ENCODE peak calls at places on chromosomes 13 and 19, in seven cellular contexts. X, M, U, V, T, Y and Q are unnamed samples. For H3K9me3 and H3K4me1, the result is how much of the 10 kb centered on the place peaks cover.

GRCh38 chr13:77492982-77493381 is 42.5 kb upstream of the SCEL start:
- DNase-seq in X (peak), M (peak), U (no peak), V (no peak), T (no peak), Y (peak), Q (peak)

GRCh38 chr19:4653793-4654436 is 14.6 kb downstream of the TNFAIP8L1 start:
- DNase-seq in X (no peak), M (no peak), U (no peak), V (no peak), T (no peak), Y (no peak), Q (no peak)

GRCh38 chr19:18543814-18544475 is 572 bp upstream of the FKBP8 start:
- DNase-seq in X (peak), M (peak), U (peak), V (peak), T (no peak), Y (peak), Q (peak)

GRCh38 chr19:41206926-41207750 is 11.9 kb upstream of the AXL start:
- DNase-seq in X (no peak), M (peak), U (no peak), V (peak), T (peak), Y (no peak), Q (no peak)

GRCh38 chr13:29922896-29923295 is 72.5 kb upstream of the UBL3 start:
- DNase-seq in X (peak), M (peak), U (no peak), V (no peak), T (no peak), Y (no peak), Q (no peak)

GRCh38 chr19:49881672-49882394 is 4.3 kb downstream of the TBC1D17 start:
- DNase-seq in X (no peak), M (no peak), U (no peak), V (peak), T (peak), Y (no peak), Q (no peak)

GRCh38 chr13:36718146-36718545 is 44.3 kb downstream of the SERTM1 start:
- DNase-seq in X (peak), M (no peak), U (no peak), V (no peak), T (no peak), Y (no peak), Q (no peak)

GRCh38 chr19:35262101-35262761 is 6.5 kb upstream of the USF2 start:
- DNase-seq in X (no peak), M (no peak), U (no peak), V (peak), T (peak), Y (no peak), Q (no peak)

GRCh38 chr13:113407531-113408393 is 43.8 kb upstream of the GRTP1 start:
- DNase-seq in X (no peak), M (peak), U (no peak), V (peak), T (peak), Y (no peak), Q (no peak)

GRCh38 chr19:34430738-34431625 is 2.8 kb downstream of the UBA2 start:
- DNase-seq in X (peak), M (peak), U (peak), V (no peak), T (no peak), Y (peak), Q (peak)

GRCh38 chr13:83221813-83222241 is 660.4 kb downstream of the SLITRK1 start:
- DNase-seq in X (peak), M (peak), U (no peak), V (no peak), T (no peak), Y (no peak), Q (no peak)

GRCh38 chr19:42088471-42089190 is 12.7 kb downstream of the ZNF574 start:
- DNase-seq in X (peak), M (peak), U (no peak), V (no peak), T (peak), Y (no peak), Q (no peak)

GRCh38 chr13:50732712-50733111 is 110.8 kb downstream of the DLEU7 start:
- DNase-seq in X (no peak), M (peak), U (no peak), V (no peak), T (no peak), Y (no peak), Q (no peak)

GRCh38 chr13:110539894-110540293 is 21.6 kb downstream of the RAB20 start:
- DNase-seq in X (no peak), M (no peak), U (no peak), V (no peak), T (no peak), Y (no peak), Q (no peak)

GRCh38 chr19:40578442-40578908 is 1.8 kb downstream of the SHKBP1 start:
- DNase-seq in X (peak), M (peak), U (no peak), V (no peak), T (no peak), Y (no peak), Q (peak)

GRCh38 chr13:110232756-110233155 is 74.2 kb downstream of the COL4A1 start:
- DNase-seq in X (no peak), M (peak), U (no peak), V (no peak), T (peak), Y (no peak), Q (no peak)

GRCh38 chr19:39825531-39826076 is 8.4 kb downstream of the DYRK1B start:
- DNase-seq in X (no peak), M (no peak), U (no peak), V (peak), T (peak), Y (no peak), Q (no peak)

GRCh38 chr13:51020600-51020999 is 90.5 kb downstream of the C13orf42 start:
- DNase-seq in X (no peak), M (no peak), U (no peak), V (no peak), T (no peak), Y (no peak), Q (no peak)

GRCh38 chr19:43504426-43505185 is at the start of gene PHLDB3:
- DNase-seq in X (no peak), M (peak), U (peak), V (peak), T (peak), Y (peak), Q (peak)

GRCh38 chr13:30865131-30866009 is 40.7 kb upstream of the MEDAG start:
- DNase-seq in X (peak), M (peak), U (peak), V (peak), T (peak), Y (peak), Q (peak)

GRCh38 chr19:5627395-5627904 is 4.6 kb downstream of the SAFB start:
- DNase-seq in X (peak), M (peak), U (no peak), V (peak), T (peak), Y (no peak), Q (no peak)

GRCh38 chr19:990119-990571 is 6.0 kb downstream of the WDR18 start:
- DNase-seq in X (no peak), M (no peak), U (no peak), V (no peak), T (no peak), Y (no peak), Q (no peak)

GRCh38 chr19:42850981-42851717 is 28.4 kb downstream of the PSG1 start:
- DNase-seq in X (peak), M (peak), U (no peak), V (no peak), T (peak), Y (no peak), Q (no peak)

GRCh38 chr19:58060231-58060630 is 1.1 kb downstream of the ZNF135 start:
- DNase-seq in X (no peak), M (no peak), U (no peak), V (no peak), T (no peak), Y (no peak), Q (no peak)
- H3K9me3 ChIP-seq in X (under half), M (under half), U (under half), V (under half), T (under half), Y (under half), Q (under half)

GRCh38 chr19:10432736-10433130 is 12.4 kb downstream of the PDE4A start:
- DNase-seq in X (no peak), M (no peak), U (no peak), V (no peak), T (peak), Y (no peak), Q (no peak)

GRCh38 chr19:10431943-10432735 is 11.8 kb downstream of the PDE4A start:
- DNase-seq in X (no peak), M (peak), U (peak), V (peak), T (peak), Y (peak), Q (peak)

GRCh38 chr19:10428996-10429381 is 8.7 kb downstream of the PDE4A start:
- DNase-seq in X (no peak), M (no peak), U (no peak), V (no peak), T (no peak), Y (no peak), Q (no peak)

GRCh38 chr19:10431254-10431942 is 11.1 kb downstream of the PDE4A start:
- DNase-seq in X (no peak), M (peak), U (peak), V (peak), T (peak), Y (no peak), Q (peak)

GRCh38 chr19:10430505-10431253 is 10.3 kb downstream of the PDE4A start:
- DNase-seq in X (no peak), M (peak), U (no peak), V (peak), T (peak), Y (peak), Q (no peak)
- H3K4me1 ChIP-seq in X (under half), M (under half), U (half or more), V (under half), T (under half), Y (under half), Q (under half)

DNA sequence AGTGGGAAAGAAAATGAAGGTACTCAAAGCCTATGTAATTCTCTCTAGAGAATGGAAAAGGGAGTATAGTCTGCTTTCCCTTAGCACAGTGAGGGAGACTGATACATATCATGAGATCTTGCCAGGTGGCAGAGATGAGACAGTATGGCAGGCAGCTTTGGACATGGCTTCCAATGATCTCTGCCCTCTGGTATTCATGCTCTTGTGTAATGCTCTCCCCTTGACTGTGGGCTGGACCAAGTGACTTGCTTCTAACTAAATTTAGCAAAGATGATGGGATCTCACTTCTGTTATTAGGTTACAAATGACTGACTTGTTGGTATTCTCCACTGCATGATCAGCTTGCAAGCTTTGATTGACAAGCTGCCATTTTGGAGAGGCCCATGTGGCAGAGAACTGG is 10.2 kb downstream of the ZNF132 start:
- DNase-seq in X (no peak), M (peak), U (no peak), V (no peak), T (no peak), Y (no peak), Q (no peak)
- H3K9me3 ChIP-seq in X (half or more), M (under half), U (under half), V (half or more), T (half or more), Y (under half), Q (under half)

GRCh38 chr19:7903244-7904073 is at the start of gene MAP2K7:
- DNase-seq in X (peak), M (peak), U (peak), V (peak), T (peak), Y (peak), Q (peak)
- H3K4me1 ChIP-seq in X (under half), M (under half), U (under half), V (under half), T (under half), Y (under half), Q (under half)